ENCODE peak calls at places on chromosomes 2 and 18, in ten cellular contexts. I is fibroblast of lung, B is aorta, J is caudate nucleus, Y is uterus, U is Karpas-422, R is cardiac muscle cell, Q is OCI-LY7, E is colonic mucosa, T is IMR-90. F is an unnamed sample.

GRCh38 chr2:209900638-209901037 is 101.8 kb upstream of the RPE start:
- DNase-seq in I (no peak), B (no peak), J (no peak), Y (no peak), U (no peak), R (no peak), Q (no peak), E (no peak), T (no peak), F (no peak)

GRCh38 chr2:200909958-200910357 is 20.8 kb downstream of the NIF3L1 start:
- DNase-seq in I (no peak), B (no peak), J (no peak), Y (no peak), U (no peak), R (no peak), Q (no peak), E (no peak), T (no peak), F (no peak)

GRCh38 chr2:239561448-239562001 is 160.7 kb upstream of the HDAC4 start:
- DNase-seq in I (peak), B (peak), J (no peak), Y (peak), U (no peak), R (no peak), Q (no peak), E (no peak), T (no peak), F (no peak)

GRCh38 chr2:50746526-50746925 is 285.4 kb downstream of the NRXN1 start:
- DNase-seq in I (peak), B (no peak), J (no peak), Y (no peak), U (peak), R (peak), Q (peak), E (no peak), T (peak), F (no peak)

GRCh38 chr2:66525609-66526008 is 90.7 kb downstream of the MEIS1 start:
- DNase-seq in I (no peak), B (no peak), J (no peak), Y (no peak), U (no peak), R (no peak), Q (no peak), E (no peak), T (no peak), F (no peak)

GRCh38 chr2:233707979-233708644 is 4.6 kb upstream of the UGT1A5 start:
- DNase-seq in I (no peak), B (no peak), J (no peak), Y (no peak), U (no peak), R (peak), Q (no peak), E (no peak), T (peak), F (no peak)

GRCh38 chr18:11251891-11252270 is 102.5 kb upstream of the PIEZO2 start:
- DNase-seq in I (peak), B (no peak), J (no peak), Y (no peak), U (no peak), R (peak), Q (no peak), E (no peak), T (peak), F (no peak)

GRCh38 chr18:50006470-50007046 is 188.4 kb downstream of the MYO5B start:
- DNase-seq in I (no peak), B (no peak), J (no peak), Y (no peak), U (no peak), R (no peak), Q (no peak), E (no peak), T (no peak), F (no peak)

GRCh38 chr2:180180511-180180910 is 173.4 kb upstream of the CWC22 start:
- DNase-seq in I (no peak), B (no peak), J (no peak), Y (no peak), U (no peak), R (no peak), Q (no peak), E (no peak), T (no peak), F (no peak)

GRCh38 chr2:61135510-61135909 is 26.5 kb upstream of the C2orf74 start:
- DNase-seq in I (peak), B (no peak), J (no peak), Y (no peak), U (no peak), R (peak), Q (peak), E (no peak), T (peak), F (no peak)

GRCh38 chr18:3877678-3878077 is 427.7 kb downstream of the TGIF1 start:
- DNase-seq in I (peak), B (no peak), J (no peak), Y (no peak), U (no peak), R (peak), Q (no peak), E (no peak), T (peak), F (no peak)

GRCh38 chr2:182416191-182416590 is 10.6 kb downstream of the PDE1A start:
- DNase-seq in I (no peak), B (no peak), J (no peak), Y (no peak), U (no peak), R (no peak), Q (no peak), E (no peak), T (no peak), F (no peak)
- H3K27ac ChIP-seq in I (no peak), B (no peak), J (no peak), Y (no peak), U (no peak), R (no peak), Q (no peak), E (no peak), T (no peak), F (no peak)

GRCh38 chr2:194103941-194104655 is 1552.9 kb upstream of the SLC39A10 start:
- DNase-seq in I (peak), B (no peak), J (no peak), Y (no peak), U (no peak), R (peak), Q (peak), E (no peak), T (no peak), F (no peak)
- H3K27ac ChIP-seq in I (no peak), B (no peak), J (no peak), Y (no peak), U (peak), R (no peak), Q (peak), E (no peak), T (no peak), F (no peak)

GRCh38 chr2:217367464-217367863 is 507.6 kb upstream of the TNP1 start:
- DNase-seq in I (no peak), B (no peak), J (no peak), Y (no peak), U (no peak), R (no peak), Q (no peak), E (no peak), T (peak), F (no peak)
- H3K27ac ChIP-seq in I (no peak), B (no peak), J (no peak), Y (peak), U (no peak), R (no peak), Q (no peak), E (no peak), T (peak), F (no peak)

GRCh38 chr2:187194049-187194448 is 254.0 kb downstream of the CALCRL start:
- DNase-seq in I (no peak), B (no peak), J (no peak), Y (no peak), U (no peak), R (no peak), Q (no peak), E (no peak), T (no peak), F (no peak)

GRCh38 chr2:187198136-187198535 is 249.9 kb downstream of the CALCRL start:
- DNase-seq in I (no peak), B (no peak), J (no peak), Y (no peak), U (no peak), R (no peak), Q (no peak), E (no peak), T (no peak), F (no peak)
- H3K27ac ChIP-seq in I (no peak), B (no peak), J (no peak), Y (no peak), U (no peak), R (no peak), Q (no peak), E (no peak), T (no peak), F (no peak)

GRCh38 chr18:79472176-79472575 is 76.4 kb downstream of the NFATC1 start:
- DNase-seq in I (no peak), B (no peak), J (no peak), Y (no peak), U (no peak), R (no peak), Q (no peak), E (no peak), T (no peak), F (no peak)
- H3K27ac ChIP-seq in I (no peak), B (no peak), J (no peak), Y (no peak), U (no peak), R (no peak), Q (no peak), E (no peak), T (no peak), F (peak)

GRCh38 chr2:217743407-217743806 is 259.4 kb downstream of the TNS1 start:
- DNase-seq in I (no peak), B (no peak), J (no peak), Y (no peak), U (no peak), R (no peak), Q (no peak), E (no peak), T (no peak), F (no peak)

GRCh38 chr2:217743980-217744761 is 258.6 kb downstream of the TNS1 start:
- DNase-seq in I (peak), B (no peak), J (no peak), Y (no peak), U (no peak), R (no peak), Q (no peak), E (no peak), T (peak), F (no peak)

GRCh38 chr2:217741381-217741955 is 261.3 kb downstream of the TNS1 start:
- DNase-seq in I (no peak), B (no peak), J (no peak), Y (no peak), U (no peak), R (no peak), Q (no peak), E (peak), T (no peak), F (no peak)

GRCh38 chr2:217742276-217742675 is 260.5 kb downstream of the TNS1 start:
- DNase-seq in I (no peak), B (no peak), J (no peak), Y (no peak), U (no peak), R (no peak), Q (no peak), E (peak), T (no peak), F (no peak)

DNA sequence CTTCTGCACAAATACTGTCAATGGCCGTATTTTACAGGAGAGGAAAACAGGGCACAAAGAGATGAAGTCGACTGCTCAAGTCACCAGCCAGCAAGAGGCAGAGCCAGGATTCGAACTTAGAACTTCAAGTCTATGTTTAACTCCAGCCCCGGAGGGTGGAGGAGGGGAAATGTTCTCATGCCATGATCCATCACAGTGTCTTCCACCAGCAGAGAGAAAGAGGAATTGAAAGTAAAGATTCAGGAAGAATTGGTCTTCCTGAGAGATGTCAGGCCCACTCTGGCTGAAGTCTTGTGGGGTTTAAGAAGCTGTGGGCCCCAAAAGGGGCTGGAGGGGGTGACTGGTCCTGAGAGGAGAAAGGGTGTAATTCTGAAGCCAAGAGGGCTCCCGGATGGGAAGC is 260.0 kb downstream of the TNS1 start:
- DNase-seq in I (no peak), B (no peak), J (no peak), Y (no peak), U (no peak), R (no peak), Q (no peak), E (no peak), T (no peak), F (no peak)
- H3K27ac ChIP-seq in I (no peak), B (peak), J (no peak), Y (no peak), U (no peak), R (no peak), Q (no peak), E (no peak), T (no peak), F (no peak)

DNA sequence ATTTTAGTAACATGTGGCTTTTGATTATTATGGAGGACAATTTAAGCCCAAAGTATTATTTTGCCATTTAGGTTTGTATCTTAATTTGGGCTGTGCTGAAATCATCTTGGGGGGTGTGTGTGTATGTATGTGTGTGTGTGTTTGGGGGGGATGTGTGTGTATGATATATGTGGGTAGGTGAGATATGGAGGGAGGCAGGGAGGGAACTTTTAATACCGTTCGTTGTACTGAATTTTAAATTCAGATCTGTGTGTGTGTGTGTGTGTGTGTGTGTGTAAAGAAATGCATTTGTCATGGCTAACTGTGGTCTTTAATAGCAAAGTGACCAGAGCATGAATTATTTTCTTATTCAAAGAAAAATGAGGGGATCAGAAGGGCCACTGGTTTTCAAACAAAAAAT is 113.7 kb downstream of the LTBP1 start:
- DNase-seq in I (no peak), B (no peak), J (no peak), Y (no peak), U (no peak), R (no peak), Q (no peak), E (no peak), T (no peak), F (no peak)
- H3K27ac ChIP-seq in I (no peak), B (peak), J (no peak), Y (peak), U (no peak), R (peak), Q (peak), E (no peak), T (no peak), F (no peak)

GRCh38 chr2:136207665-136208064 is 89.7 kb upstream of the CXCR4 start:
- DNase-seq in I (no peak), B (no peak), J (no peak), Y (no peak), U (no peak), R (no peak), Q (no peak), E (no peak), T (no peak), F (no peak)

GRCh38 chr2:136206613-136207012 is 88.7 kb upstream of the CXCR4 start:
- DNase-seq in I (no peak), B (no peak), J (no peak), Y (no peak), U (peak), R (no peak), Q (peak), E (no peak), T (no peak), F (no peak)

GRCh38 chr2:136208682-136209081 is 90.7 kb upstream of the CXCR4 start:
- DNase-seq in I (no peak), B (no peak), J (no peak), Y (no peak), U (no peak), R (no peak), Q (no peak), E (no peak), T (no peak), F (no peak)

GRCh38 chr2:136205615-136206014 is 87.7 kb upstream of the CXCR4 start:
- DNase-seq in I (no peak), B (no peak), J (no peak), Y (no peak), U (no peak), R (no peak), Q (no peak), E (no peak), T (no peak), F (no peak)

GRCh38 chr2:136207030-136207623 is 89.2 kb upstream of the CXCR4 start:
- DNase-seq in I (no peak), B (no peak), J (no peak), Y (no peak), U (peak), R (no peak), Q (peak), E (peak), T (no peak), F (no peak)
- H3K27ac ChIP-seq in I (no peak), B (no peak), J (no peak), Y (no peak), U (peak), R (no peak), Q (peak), E (no peak), T (no peak), F (no peak)

GRCh38 chr2:202064881-202065230 is 8.2 kb upstream of the KIAA2012 start:
- DNase-seq in I (no peak), B (no peak), J (no peak), Y (no peak), U (no peak), R (no peak), Q (no peak), E (no peak), T (no peak), F (no peak)
- H3K27ac ChIP-seq in I (peak), B (no peak), J (peak), Y (no peak), U (no peak), R (no peak), Q (no peak), E (no peak), T (no peak), F (no peak)